ENCODE peak calls at places on chromosomes 13 and 19, in eight cellular contexts. One of them, this sample, is unnamed. For H3K27me3, the result is how much of the 10 kb centered on the place peaks cover.

GRCh38 chr13:76289558-76289957 is 596.6 kb downstream of the KCTD12 start:
- DNase-seq in body of pancreas: no peak
- DNase-seq in left ventricle myocardium inferior: no peak
- DNase-seq in esophagus squamous epithelium: no peak
- DNase-seq in thoracic aorta: no peak
- DNase-seq in spleen: no peak
- DNase-seq in transverse colon: no peak
- DNase-seq in left lung: no peak
- DNase-seq in this sample: no peak

GRCh38 chr19:57867868-57868492 is 18.3 kb downstream of the ZNF587 start:
- DNase-seq in body of pancreas: no peak
- DNase-seq in left ventricle myocardium inferior: no peak
- DNase-seq in esophagus squamous epithelium: no peak
- DNase-seq in thoracic aorta: no peak
- DNase-seq in spleen: no peak
- DNase-seq in transverse colon: no peak
- DNase-seq in left lung: no peak
- DNase-seq in this sample: no peak

GRCh38 chr19:36046443-36047050 is 7.5 kb downstream of the THAP8 start:
- DNase-seq in body of pancreas: no peak
- DNase-seq in left ventricle myocardium inferior: no peak
- DNase-seq in esophagus squamous epithelium: no peak
- DNase-seq in thoracic aorta: no peak
- DNase-seq in spleen: no peak
- DNase-seq in transverse colon: no peak
- DNase-seq in left lung: no peak
- DNase-seq in this sample: no peak

GRCh38 chr13:42865703-42866102 is 84.3 kb downstream of the FAM216B start:
- DNase-seq in body of pancreas: no peak
- DNase-seq in left ventricle myocardium inferior: no peak
- DNase-seq in esophagus squamous epithelium: no peak
- DNase-seq in thoracic aorta: no peak
- DNase-seq in spleen: no peak
- DNase-seq in transverse colon: no peak
- DNase-seq in left lung: peak
- DNase-seq in this sample: no peak

GRCh38 chr19:45972081-45972943 is 1.4 kb downstream of the NOVA2 start:
- DNase-seq in body of pancreas: no peak
- DNase-seq in left ventricle myocardium inferior: peak
- DNase-seq in esophagus squamous epithelium: no peak
- DNase-seq in thoracic aorta: no peak
- DNase-seq in spleen: no peak
- DNase-seq in transverse colon: no peak
- DNase-seq in left lung: peak
- DNase-seq in this sample: no peak

GRCh38 chr19:5287066-5287465 is 53.5 kb downstream of the PTPRS start:
- DNase-seq in body of pancreas: no peak
- DNase-seq in left ventricle myocardium inferior: no peak
- DNase-seq in esophagus squamous epithelium: no peak
- DNase-seq in thoracic aorta: no peak
- DNase-seq in spleen: no peak
- DNase-seq in transverse colon: no peak
- DNase-seq in left lung: no peak
- DNase-seq in this sample: no peak

GRCh38 chr19:2034729-2035589 is 16.1 kb downstream of the MKNK2 start:
- DNase-seq in body of pancreas: peak
- DNase-seq in left ventricle myocardium inferior: no peak
- DNase-seq in esophagus squamous epithelium: no peak
- DNase-seq in thoracic aorta: no peak
- DNase-seq in spleen: peak
- DNase-seq in transverse colon: peak
- DNase-seq in left lung: peak
- DNase-seq in this sample: peak

GRCh38 chr13:44437356-44438233 is 64.0 kb downstream of the SERP2 start:
- DNase-seq in body of pancreas: no peak
- DNase-seq in left ventricle myocardium inferior: no peak
- DNase-seq in esophagus squamous epithelium: no peak
- DNase-seq in thoracic aorta: no peak
- DNase-seq in spleen: no peak
- DNase-seq in transverse colon: no peak
- DNase-seq in left lung: no peak
- DNase-seq in this sample: no peak

GRCh38 chr19:11659612-11660011 is 62.3 kb downstream of the ZNF627 start:
- DNase-seq in body of pancreas: no peak
- DNase-seq in left ventricle myocardium inferior: no peak
- DNase-seq in esophagus squamous epithelium: no peak
- DNase-seq in thoracic aorta: no peak
- DNase-seq in spleen: no peak
- DNase-seq in transverse colon: no peak
- DNase-seq in left lung: no peak
- DNase-seq in this sample: no peak

GRCh38 chr19:16385296-16385695 is 60.7 kb downstream of the KLF2 start:
- DNase-seq in body of pancreas: no peak
- DNase-seq in left ventricle myocardium inferior: peak
- DNase-seq in esophagus squamous epithelium: no peak
- DNase-seq in thoracic aorta: no peak
- DNase-seq in spleen: peak
- DNase-seq in transverse colon: no peak
- DNase-seq in left lung: no peak
- DNase-seq in this sample: no peak

GRCh38 chr13:112824429-112824828 is 134.6 kb downstream of the ATP11A start:
- DNase-seq in body of pancreas: no peak
- DNase-seq in left ventricle myocardium inferior: no peak
- DNase-seq in esophagus squamous epithelium: no peak
- DNase-seq in thoracic aorta: no peak
- DNase-seq in spleen: no peak
- DNase-seq in transverse colon: no peak
- DNase-seq in left lung: no peak
- DNase-seq in this sample: peak

GRCh38 chr19:655691-656090 is 7.3 kb downstream of the RNF126 start:
- DNase-seq in body of pancreas: no peak
- DNase-seq in left ventricle myocardium inferior: no peak
- DNase-seq in esophagus squamous epithelium: no peak
- DNase-seq in thoracic aorta: no peak
- DNase-seq in spleen: peak
- DNase-seq in transverse colon: no peak
- DNase-seq in left lung: peak
- DNase-seq in this sample: no peak

GRCh38 chr13:20873348-20873747 is 29.2 kb downstream of the XPO4 start:
- DNase-seq in body of pancreas: no peak
- DNase-seq in left ventricle myocardium inferior: no peak
- DNase-seq in esophagus squamous epithelium: no peak
- DNase-seq in thoracic aorta: no peak
- DNase-seq in spleen: no peak
- DNase-seq in transverse colon: no peak
- DNase-seq in left lung: no peak
- DNase-seq in this sample: no peak

GRCh38 chr19:35901055-35901644 is 810 bp upstream of the NFKBID start:
- DNase-seq in body of pancreas: no peak
- DNase-seq in left ventricle myocardium inferior: no peak
- DNase-seq in esophagus squamous epithelium: no peak
- DNase-seq in thoracic aorta: no peak
- DNase-seq in spleen: peak
- DNase-seq in transverse colon: no peak
- DNase-seq in left lung: peak
- DNase-seq in this sample: no peak

GRCh38 chr19:10227215-10227971 is 3.7 kb downstream of the S1PR2 start:
- DNase-seq in body of pancreas: no peak
- DNase-seq in left ventricle myocardium inferior: peak
- DNase-seq in esophagus squamous epithelium: no peak
- DNase-seq in thoracic aorta: no peak
- DNase-seq in spleen: no peak
- DNase-seq in transverse colon: no peak
- DNase-seq in left lung: no peak
- DNase-seq in this sample: no peak

GRCh38 chr19:55216461-55217198 is 7.3 kb upstream of the PTPRH start:
- DNase-seq in body of pancreas: peak
- DNase-seq in left ventricle myocardium inferior: peak
- DNase-seq in esophagus squamous epithelium: no peak
- DNase-seq in thoracic aorta: peak
- DNase-seq in spleen: peak
- DNase-seq in transverse colon: peak
- DNase-seq in left lung: peak
- DNase-seq in this sample: peak

GRCh38 chr13:64164435-64164834 is 2748.8 kb upstream of the PCDH20 start:
- DNase-seq in body of pancreas: no peak
- DNase-seq in left ventricle myocardium inferior: no peak
- DNase-seq in esophagus squamous epithelium: no peak
- DNase-seq in thoracic aorta: no peak
- DNase-seq in spleen: peak
- DNase-seq in transverse colon: no peak
- DNase-seq in left lung: peak
- DNase-seq in this sample: no peak

GRCh38 chr13:26255717-26256277 is 1.9 kb downstream of the CDK8 start:
- DNase-seq in body of pancreas: no peak
- DNase-seq in left ventricle myocardium inferior: no peak
- DNase-seq in esophagus squamous epithelium: no peak
- DNase-seq in thoracic aorta: no peak
- DNase-seq in spleen: no peak
- DNase-seq in transverse colon: no peak
- DNase-seq in left lung: no peak
- DNase-seq in this sample: no peak

GRCh38 chr13:48656621-48657020 is 2.9 kb downstream of the CYSLTR2 start:
- DNase-seq in body of pancreas: peak
- DNase-seq in left ventricle myocardium inferior: no peak
- DNase-seq in esophagus squamous epithelium: no peak
- DNase-seq in thoracic aorta: no peak
- DNase-seq in spleen: no peak
- DNase-seq in transverse colon: no peak
- DNase-seq in left lung: no peak
- DNase-seq in this sample: no peak

GRCh38 chr19:19152668-19153384 is 14.5 kb upstream of the TMEM161A start:
- DNase-seq in body of pancreas: no peak
- DNase-seq in left ventricle myocardium inferior: no peak
- DNase-seq in esophagus squamous epithelium: no peak
- DNase-seq in thoracic aorta: no peak
- DNase-seq in spleen: no peak
- DNase-seq in transverse colon: no peak
- DNase-seq in left lung: no peak
- DNase-seq in this sample: no peak

GRCh38 chr13:52835071-52835793 is 13.2 kb downstream of the PCDH8 start:
- DNase-seq in body of pancreas: no peak
- DNase-seq in left ventricle myocardium inferior: no peak
- DNase-seq in esophagus squamous epithelium: no peak
- DNase-seq in thoracic aorta: no peak
- DNase-seq in spleen: no peak
- DNase-seq in transverse colon: no peak
- DNase-seq in left lung: no peak
- DNase-seq in this sample: no peak

DNA sequence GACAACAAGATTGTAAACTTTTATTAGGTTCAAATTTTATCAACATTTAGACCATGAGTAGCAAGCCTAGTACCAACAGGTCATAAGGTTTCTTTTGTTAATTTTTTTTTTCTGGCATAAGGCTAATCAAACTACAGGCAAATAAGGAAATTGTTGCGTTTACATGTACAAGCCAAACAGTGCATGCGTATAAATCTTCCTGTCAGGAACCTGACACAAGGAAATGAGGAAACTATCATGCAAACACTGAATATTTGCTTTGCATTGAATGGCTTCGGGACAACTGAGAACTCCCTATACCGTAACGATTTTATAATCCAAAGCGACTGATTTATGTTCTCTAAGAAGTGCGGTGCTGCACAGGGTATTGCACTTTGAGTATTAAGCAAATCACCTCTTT is 133.0 kb upstream of the TRPC4 start:
- DNase-seq in body of pancreas: no peak
- DNase-seq in left ventricle myocardium inferior: no peak
- DNase-seq in esophagus squamous epithelium: no peak
- DNase-seq in thoracic aorta: no peak
- DNase-seq in spleen: no peak
- DNase-seq in transverse colon: no peak
- DNase-seq in left lung: no peak
- DNase-seq in this sample: no peak
- TF ChIP-seq CTCF in body of pancreas: no peak
- TF ChIP-seq CTCF in left ventricle myocardium inferior: no peak
- TF ChIP-seq CTCF in esophagus squamous epithelium: no peak
- TF ChIP-seq CTCF in thoracic aorta: no peak
- TF ChIP-seq CTCF in spleen: no peak
- TF ChIP-seq CTCF in transverse colon: no peak
- TF ChIP-seq CTCF in left lung: no peak
- TF ChIP-seq CTCF in this sample: no peak

DNA sequence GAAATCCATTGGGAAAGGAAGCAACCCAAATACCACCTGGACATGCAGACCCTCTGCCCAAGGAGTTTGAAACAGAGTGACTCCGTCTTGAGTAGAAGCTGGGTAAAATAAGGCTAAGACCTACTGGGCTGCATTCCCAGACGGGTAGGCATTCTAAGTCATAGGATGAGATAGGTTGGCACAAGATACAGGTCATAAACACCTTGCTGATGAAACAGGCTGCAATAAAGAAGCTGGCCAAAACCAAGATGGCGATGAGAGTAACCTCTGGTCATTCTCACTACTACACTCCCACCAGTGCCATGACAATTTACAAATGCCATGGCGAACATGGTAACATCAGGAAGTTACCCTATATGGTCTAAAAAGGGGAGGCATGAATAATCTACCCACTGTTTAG is 40.2 kb downstream of the RFXAP start:
- DNase-seq in body of pancreas: no peak
- DNase-seq in left ventricle myocardium inferior: no peak
- DNase-seq in esophagus squamous epithelium: no peak
- DNase-seq in thoracic aorta: no peak
- DNase-seq in spleen: no peak
- DNase-seq in transverse colon: no peak
- DNase-seq in left lung: no peak
- DNase-seq in this sample: no peak
- H3K27ac ChIP-seq in body of pancreas: no peak
- H3K27ac ChIP-seq in left ventricle myocardium inferior: no peak
- H3K27ac ChIP-seq in esophagus squamous epithelium: no peak
- H3K27ac ChIP-seq in thoracic aorta: no peak
- H3K27ac ChIP-seq in spleen: no peak
- H3K27ac ChIP-seq in transverse colon: no peak
- H3K27ac ChIP-seq in left lung: no peak
- H3K27ac ChIP-seq in this sample: no peak

GRCh38 chr19:41993612-41994483 is at the start of gene ATP1A3:
- DNase-seq in body of pancreas: peak
- DNase-seq in left ventricle myocardium inferior: peak
- DNase-seq in esophagus squamous epithelium: no peak
- DNase-seq in thoracic aorta: no peak
- DNase-seq in spleen: peak
- DNase-seq in transverse colon: peak
- DNase-seq in left lung: peak
- DNase-seq in this sample: no peak
- H3K27me3 ChIP-seq in body of pancreas: under half
- H3K27me3 ChIP-seq in left ventricle myocardium inferior: half or more
- H3K27me3 ChIP-seq in esophagus squamous epithelium: under half
- H3K27me3 ChIP-seq in thoracic aorta: under half
- H3K27me3 ChIP-seq in spleen: half or more
- H3K27me3 ChIP-seq in transverse colon: half or more
- H3K27me3 ChIP-seq in left lung: under half
- H3K27me3 ChIP-seq in this sample: half or more

DNA sequence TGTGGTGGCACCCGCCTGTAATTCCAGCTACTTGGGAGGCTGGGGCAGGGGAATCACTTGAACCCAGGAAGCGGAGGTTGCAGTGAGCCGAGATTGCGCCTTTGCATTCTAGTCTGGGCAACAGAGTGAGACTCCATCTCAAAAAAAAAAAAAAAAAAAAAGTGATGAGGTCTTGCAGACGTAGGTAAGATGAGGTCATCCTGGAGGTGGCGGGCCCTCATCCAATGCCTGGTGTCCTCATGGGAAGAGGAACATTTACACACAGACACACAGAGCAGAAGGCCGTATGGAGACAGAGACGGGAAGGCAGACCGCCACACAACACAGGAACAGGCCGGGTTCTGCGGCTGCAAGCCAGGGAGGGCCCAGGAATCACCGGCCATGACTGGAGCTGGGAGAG is 4.4 kb downstream of the CACTIN start:
- DNase-seq in body of pancreas: no peak
- DNase-seq in left ventricle myocardium inferior: no peak
- DNase-seq in esophagus squamous epithelium: no peak
- DNase-seq in thoracic aorta: no peak
- DNase-seq in spleen: no peak
- DNase-seq in transverse colon: no peak
- DNase-seq in left lung: no peak
- DNase-seq in this sample: no peak
- TF ChIP-seq CTCF in body of pancreas: no peak
- TF ChIP-seq CTCF in left ventricle myocardium inferior: no peak
- TF ChIP-seq CTCF in esophagus squamous epithelium: no peak
- TF ChIP-seq CTCF in thoracic aorta: no peak
- TF ChIP-seq CTCF in spleen: no peak
- TF ChIP-seq CTCF in transverse colon: no peak
- TF ChIP-seq CTCF in left lung: no peak
- TF ChIP-seq CTCF in this sample: no peak